ENCODE peak calls at places on chromosome 4, in seven cellular contexts. R is cardiac fibroblast, W is colonic mucosa, G is fibroblast of the aortic adventitia, M is HFFc6, V is lower lobe of right lung, S is testis. Y is an unnamed sample.

GRCh38 chr4:128846063-128846462 is 36.6 kb downstream of the JADE1 start:
- DNase-seq in S (no peak), M (no peak), W (no peak), R (no peak), G (no peak), V (no peak), Y (no peak)

GRCh38 chr4:119040711-119041185 is 94.9 kb upstream of the MYOZ2 start:
- DNase-seq in W (no peak), S (no peak), R (peak), M (peak), G (peak), V (no peak), Y (peak)

GRCh38 chr4:28702571-28702970 is 1841.9 kb downstream of the STIM2 start:
- DNase-seq in G (no peak), M (no peak), S (no peak), V (no peak), W (no peak), R (peak), Y (no peak)

GRCh38 chr4:6734165-6734786 is 18.3 kb downstream of the BLOC1S4 start:
- DNase-seq in S (no peak), W (no peak), V (no peak), G (no peak), R (no peak), M (no peak), Y (no peak)

GRCh38 chr4:169859366-169860216 is 101.8 kb upstream of the HPF1 start:
- DNase-seq in V (no peak), S (no peak), W (peak), M (no peak), R (no peak), G (no peak), Y (no peak)

GRCh38 chr4:183185018-183185417 is 86.0 kb downstream of the WWC2 start:
- DNase-seq in W (no peak), R (no peak), V (no peak), M (no peak), G (no peak), S (no peak), Y (no peak)

GRCh38 chr4:133152330-133152791 is 3.3 kb downstream of the PCDH10 start:
- DNase-seq in G (no peak), V (no peak), W (no peak), R (no peak), S (no peak), M (no peak), Y (no peak)

GRCh38 chr4:40205259-40206198 is 8.7 kb downstream of the RHOH start:
- DNase-seq in V (no peak), G (no peak), W (no peak), R (no peak), M (no peak), S (no peak), Y (no peak)

GRCh38 chr4:76622126-76622525 is 187.1 kb downstream of the SHROOM3 start:
- DNase-seq in R (no peak), M (peak), W (no peak), S (no peak), V (no peak), G (peak), Y (no peak)

GRCh38 chr4:87973283-87974169 is 2.0 kb upstream of the SPP1 start:
- DNase-seq in V (peak), S (peak), M (peak), R (peak), W (peak), G (peak), Y (peak)

GRCh38 chr4:5409237-5409636 is 299.1 kb downstream of the EVC2 start:
- DNase-seq in S (no peak), W (no peak), V (no peak), G (no peak), R (peak), M (no peak), Y (no peak)

GRCh38 chr4:37675587-37676290 is 10.4 kb downstream of the RELL1 start:
- DNase-seq in S (no peak), V (no peak), M (no peak), W (peak), R (no peak), G (no peak), Y (no peak)

GRCh38 chr4:173801876-173802713 is 272.1 kb upstream of the HAND2 start:
- DNase-seq in V (no peak), M (no peak), W (no peak), S (no peak), R (no peak), G (peak), Y (no peak)

GRCh38 chr4:121062466-121062975 is 9.8 kb downstream of the NDNF start:
- DNase-seq in G (peak), S (no peak), M (no peak), R (no peak), W (no peak), V (no peak), Y (no peak)

GRCh38 chr4:37892641-37893040 is 1.8 kb downstream of the TBC1D1 start:
- DNase-seq in M (no peak), R (no peak), V (peak), S (no peak), W (no peak), G (no peak), Y (no peak)

GRCh38 chr4:161376275-161376674 is 787.5 kb downstream of the FSTL5 start:
- DNase-seq in R (no peak), M (no peak), W (no peak), V (no peak), S (no peak), G (no peak), Y (no peak)

GRCh38 chr4:13907255-13907751 is 279.8 kb upstream of the BOD1L1 start:
- DNase-seq in M (peak), W (no peak), V (no peak), S (no peak), G (peak), R (peak), Y (peak)
- TF ChIP-seq CTCF in M (peak), W (no peak), V (no peak), S (no peak), G (peak), R (peak), Y (peak)

GRCh38 chr4:147513952-147514351 is 33.1 kb downstream of the EDNRA start:
- DNase-seq in W (no peak), G (no peak), R (no peak), M (no peak), S (no peak), V (no peak), Y (no peak)
- TF ChIP-seq CTCF in W (no peak), G (peak), R (peak), M (peak), S (no peak), V (no peak), Y (peak)

GRCh38 chr4:186726150-186726439 is 2.4 kb upstream of the FAT1 start:
- DNase-seq in W (no peak), V (no peak), S (no peak), R (no peak), M (no peak), G (no peak), Y (no peak)
- TF ChIP-seq CTCF in W (no peak), V (no peak), S (no peak), R (no peak), M (no peak), G (no peak), Y (no peak)

GRCh38 chr4:7918981-7919380 is 20.7 kb downstream of the AFAP1 start:
- DNase-seq in M (no peak), R (no peak), S (no peak), W (no peak), V (no peak), G (no peak), Y (no peak)

GRCh38 chr4:7922466-7922865 is 17.2 kb downstream of the AFAP1 start:
- DNase-seq in M (no peak), S (no peak), V (no peak), W (no peak), R (no peak), G (no peak), Y (no peak)

GRCh38 chr4:7915875-7916242 is 23.8 kb downstream of the AFAP1 start:
- DNase-seq in G (no peak), R (no peak), M (no peak), W (no peak), V (no peak), S (no peak), Y (no peak)

GRCh38 chr4:7912826-7913225 is 26.8 kb downstream of the AFAP1 start:
- DNase-seq in M (peak), R (no peak), V (no peak), W (no peak), G (no peak), S (no peak), Y (no peak)

DNA sequence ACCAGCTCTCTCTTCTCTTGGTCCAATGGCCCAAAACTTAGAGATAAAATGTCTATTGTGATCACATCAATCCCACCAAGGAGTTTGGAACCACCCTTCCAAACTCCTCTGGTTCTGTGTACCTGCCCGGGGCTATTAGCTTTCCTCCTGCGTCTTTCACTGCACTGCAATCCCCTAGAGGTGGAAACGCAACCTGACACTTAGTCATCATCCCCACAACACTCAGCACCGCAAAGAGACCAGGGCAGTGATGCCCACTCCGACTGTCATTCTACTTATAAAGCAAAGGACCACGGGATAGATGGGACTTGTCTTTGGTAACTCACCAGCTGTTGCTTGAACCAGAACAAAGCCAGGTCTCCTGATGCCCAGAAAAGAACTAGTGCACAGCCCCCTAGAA is 22.0 kb downstream of the AFAP1 start:
- DNase-seq in R (no peak), M (no peak), G (no peak), V (no peak), S (no peak), W (no peak), Y (no peak)
- TF ChIP-seq CTCF in R (no peak), M (no peak), G (peak), V (no peak), S (no peak), W (no peak), Y (no peak)

GRCh38 chr4:163484906-163485305 is 9.6 kb upstream of the TMA16 start:
- DNase-seq in G (peak), M (peak), V (no peak), W (peak), R (peak), S (peak), Y (peak)
- TF ChIP-seq CTCF in G (peak), M (peak), V (peak), W (peak), R (peak), S (peak), Y (peak)

DNA sequence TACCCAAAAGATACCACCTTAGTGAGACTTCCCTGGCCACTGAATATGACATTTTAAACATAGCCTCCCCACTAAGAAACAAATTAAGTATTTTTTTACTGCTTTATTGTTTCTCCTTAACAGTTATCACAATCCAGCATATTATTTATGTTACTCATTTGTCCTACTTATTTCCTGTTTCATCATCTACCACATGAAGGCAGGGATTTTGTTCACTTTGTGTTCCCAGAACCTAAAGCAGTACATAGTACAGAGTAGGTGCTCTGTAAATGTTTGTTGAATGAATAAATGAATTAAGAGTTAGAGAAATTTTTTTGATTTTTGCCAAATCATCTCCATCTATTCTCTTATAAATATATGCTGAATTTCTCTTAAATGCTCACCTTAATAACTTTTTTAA is 318.4 kb upstream of the GIMD1 start:
- DNase-seq in S (no peak), R (peak), G (peak), W (no peak), M (no peak), V (no peak), Y (no peak)
- TF ChIP-seq CTCF in S (no peak), R (no peak), G (no peak), W (no peak), M (no peak), V (no peak), Y (no peak)

GRCh38 chr4:108651068-108651794 is 832 bp downstream of the OSTC start:
- DNase-seq in G (peak), V (no peak), M (peak), W (no peak), S (no peak), R (peak), Y (no peak)

GRCh38 chr4:108646706-108647105 is 3.7 kb upstream of the OSTC start:
- DNase-seq in G (no peak), S (no peak), R (no peak), W (no peak), M (no peak), V (no peak), Y (no peak)

GRCh38 chr4:108649863-108650211 is 562 bp upstream of the OSTC start:
- DNase-seq in W (no peak), S (no peak), V (no peak), M (no peak), R (no peak), G (no peak), Y (no peak)

DNA sequence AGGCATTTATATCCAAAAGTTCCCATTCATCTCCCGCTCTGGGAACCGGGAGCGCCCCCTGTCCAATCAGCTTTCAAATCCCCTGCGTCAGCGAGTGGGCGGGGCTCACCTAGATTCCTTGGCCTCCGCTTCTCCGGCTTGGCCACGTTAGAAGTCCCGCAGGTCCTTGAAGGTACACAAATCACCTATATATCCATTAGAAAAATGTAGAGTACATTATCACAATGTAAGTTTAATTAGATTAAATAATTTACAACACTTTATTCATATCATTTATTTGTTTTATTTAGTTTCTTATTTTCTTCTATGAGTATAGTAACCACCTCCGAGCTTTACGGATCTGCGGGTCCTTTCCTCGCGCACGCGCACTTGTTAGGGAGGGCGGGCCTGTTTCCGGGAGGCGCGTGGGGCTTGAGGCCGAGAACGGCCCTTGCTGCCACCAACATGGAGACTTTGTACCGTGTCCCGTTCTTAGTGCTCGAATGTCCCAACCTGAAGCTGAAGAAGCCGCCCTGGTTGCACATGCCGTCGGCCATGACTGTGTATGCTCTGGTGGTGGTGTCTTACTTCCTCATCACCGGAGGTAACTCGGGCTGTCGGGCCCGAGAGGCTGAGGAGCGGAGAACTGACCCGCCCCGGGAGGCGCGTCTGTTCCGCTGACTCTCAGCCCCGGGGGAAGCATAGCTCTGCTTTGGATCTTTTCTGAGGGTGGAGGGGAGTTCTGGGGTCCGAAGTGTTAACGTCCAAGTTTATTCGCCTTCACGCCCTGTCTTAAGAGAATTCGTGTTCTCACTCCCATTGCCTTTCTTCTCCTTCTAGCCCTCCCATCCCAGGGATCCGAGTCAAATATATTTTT is at the start of gene OSTC:
- DNase-seq in W (peak), M (peak), S (peak), G (peak), V (peak), R (peak), Y (peak)
- TF ChIP-seq CTCF in W (no peak), M (peak), S (no peak), G (peak), V (peak), R (no peak), Y (peak)

DNA sequence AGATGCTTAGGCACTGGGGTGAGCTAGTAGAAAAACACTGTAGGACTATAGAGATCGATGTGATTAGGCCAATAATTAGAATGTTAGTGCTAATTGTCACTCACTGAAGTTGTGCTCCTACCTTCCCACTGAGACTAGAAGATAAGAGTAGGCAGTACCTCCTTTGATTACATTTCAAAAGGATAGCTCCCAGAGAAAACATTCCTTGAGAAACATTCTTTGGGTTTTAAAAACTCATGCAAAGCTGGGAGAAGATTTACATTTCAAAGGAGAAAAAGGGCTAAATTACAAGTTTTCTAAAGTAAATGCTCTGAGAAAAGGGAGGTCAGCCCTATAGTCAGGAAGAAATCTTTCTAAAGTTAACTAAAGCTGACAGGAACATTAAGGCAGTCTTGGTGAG is 860.3 kb upstream of the NDST4 start:
- DNase-seq in V (no peak), M (no peak), R (no peak), S (no peak), W (no peak), G (no peak), Y (no peak)
- TF ChIP-seq CTCF in V (no peak), M (no peak), R (no peak), S (no peak), W (no peak), G (no peak), Y (no peak)

GRCh38 chr4:73803213-73803612 is 33.3 kb upstream of the CXCL6 start:
- DNase-seq in V (no peak), S (no peak), M (no peak), G (no peak), R (peak), W (no peak), Y (no peak)

GRCh38 chr4:73801692-73802091 is 34.8 kb upstream of the CXCL6 start:
- DNase-seq in V (no peak), M (no peak), S (no peak), G (no peak), W (no peak), R (peak), Y (no peak)

GRCh38 chr4:73798842-73799241 is 37.6 kb upstream of the CXCL6 start:
- DNase-seq in M (no peak), V (no peak), R (no peak), G (no peak), W (no peak), S (no peak), Y (no peak)

GRCh38 chr4:73800206-73800605 is 36.3 kb upstream of the CXCL6 start:
- DNase-seq in V (no peak), W (no peak), S (no peak), R (no peak), M (no peak), G (no peak), Y (no peak)
- TF ChIP-seq CTCF in V (no peak), W (no peak), S (no peak), R (no peak), M (no peak), G (no peak), Y (no peak)

DNA sequence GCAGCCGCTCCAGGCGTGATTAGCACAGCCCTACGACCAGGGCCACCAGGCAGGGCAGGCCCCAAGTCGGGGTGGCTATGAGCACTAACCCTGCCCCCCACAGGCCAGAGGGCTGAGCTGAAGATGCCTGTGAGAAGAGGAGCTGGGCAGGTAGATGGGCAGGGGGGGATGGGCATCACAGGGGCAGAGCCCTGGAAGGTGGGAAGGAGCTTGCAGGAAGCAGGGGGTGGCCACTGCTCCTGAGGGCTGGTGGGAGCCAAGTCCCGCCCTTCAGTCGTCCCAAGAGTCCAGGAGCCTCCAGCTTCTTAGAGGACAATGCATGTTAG is 7.3 kb upstream of the MXD4 start:
- DNase-seq in W (no peak), S (no peak), M (no peak), R (no peak), G (no peak), V (no peak), Y (no peak)
- TF ChIP-seq CTCF in W (no peak), S (no peak), M (no peak), R (no peak), G (no peak), V (no peak), Y (no peak)